ENCODE peak calls at places on chromosomes 5 and 9, in seven cellular contexts. One of them, this sample, is unnamed.

GRCh38 chr5:98742395-98743073 is 30.9 kb upstream of the RGMB start:
- DNase-seq in stimulated activated CD8-positive, alpha-beta memory T cell treated with anti-CD3 and anti-CD28 coated beads, Interleukin-15, amount 100 ng/mL, for 1 hour: no peak
- DNase-seq in pancreas: no peak
- DNase-seq in SK-N-SH: no peak
- DNase-seq in stimulated activated CD4-positive, alpha-beta T cell treated with anti-CD3 and anti-CD28 coated beads, TNF-alpha, amount 100 ng/mL, for 1 hour: no peak
- DNase-seq in NCI-H510A treated with DMSO at 0.1 percent for 48 hours: no peak
- DNase-seq in astrocyte of the spinal cord: no peak
- DNase-seq in this sample: no peak

GRCh38 chr5:36363101-36363500 is 61.4 kb upstream of the RANBP3L start:
- DNase-seq in pancreas: no peak
- DNase-seq in stimulated activated CD4-positive, alpha-beta T cell treated with anti-CD3 and anti-CD28 coated beads, TNF-alpha, amount 100 ng/mL, for 1 hour: no peak
- DNase-seq in NCI-H510A treated with DMSO at 0.1 percent for 48 hours: no peak
- DNase-seq in SK-N-SH: no peak
- DNase-seq in stimulated activated CD8-positive, alpha-beta memory T cell treated with anti-CD3 and anti-CD28 coated beads, Interleukin-15, amount 100 ng/mL, for 1 hour: no peak
- DNase-seq in astrocyte of the spinal cord: peak; percentile 79
- DNase-seq in this sample: no peak

GRCh38 chr5:143214890-143215289 is 188.6 kb downstream of the NR3C1 start:
- DNase-seq in NCI-H510A treated with DMSO at 0.1 percent for 48 hours: no peak
- DNase-seq in pancreas: no peak
- DNase-seq in SK-N-SH: no peak
- DNase-seq in stimulated activated CD4-positive, alpha-beta T cell treated with anti-CD3 and anti-CD28 coated beads, TNF-alpha, amount 100 ng/mL, for 1 hour: no peak
- DNase-seq in astrocyte of the spinal cord: no peak
- DNase-seq in stimulated activated CD8-positive, alpha-beta memory T cell treated with anti-CD3 and anti-CD28 coated beads, Interleukin-15, amount 100 ng/mL, for 1 hour: no peak
- DNase-seq in this sample: no peak

GRCh38 chr5:136984772-136985455 is 514.2 kb downstream of the SPOCK1 start:
- DNase-seq in stimulated activated CD4-positive, alpha-beta T cell treated with anti-CD3 and anti-CD28 coated beads, TNF-alpha, amount 100 ng/mL, for 1 hour: no peak
- DNase-seq in astrocyte of the spinal cord: peak; percentile 1
- DNase-seq in SK-N-SH: no peak
- DNase-seq in pancreas: peak; percentile 5
- DNase-seq in NCI-H510A treated with DMSO at 0.1 percent for 48 hours: no peak
- DNase-seq in stimulated activated CD8-positive, alpha-beta memory T cell treated with anti-CD3 and anti-CD28 coated beads, Interleukin-15, amount 100 ng/mL, for 1 hour: no peak
- DNase-seq in this sample: no peak

GRCh38 chr9:108272350-108272899 is 583.4 kb downstream of the ACTL7B start:
- DNase-seq in SK-N-SH: peak; percentile 40
- DNase-seq in astrocyte of the spinal cord: peak; percentile 65
- DNase-seq in stimulated activated CD4-positive, alpha-beta T cell treated with anti-CD3 and anti-CD28 coated beads, TNF-alpha, amount 100 ng/mL, for 1 hour: no peak
- DNase-seq in pancreas: peak; percentile 49
- DNase-seq in stimulated activated CD8-positive, alpha-beta memory T cell treated with anti-CD3 and anti-CD28 coated beads, Interleukin-15, amount 100 ng/mL, for 1 hour: no peak
- DNase-seq in NCI-H510A treated with DMSO at 0.1 percent for 48 hours: peak; percentile 78
- DNase-seq in this sample: no peak

GRCh38 chr9:16705121-16705604 is 165.3 kb downstream of the BNC2 start:
- DNase-seq in stimulated activated CD4-positive, alpha-beta T cell treated with anti-CD3 and anti-CD28 coated beads, TNF-alpha, amount 100 ng/mL, for 1 hour: no peak
- DNase-seq in NCI-H510A treated with DMSO at 0.1 percent for 48 hours: no peak
- DNase-seq in pancreas: peak; percentile 47
- DNase-seq in stimulated activated CD8-positive, alpha-beta memory T cell treated with anti-CD3 and anti-CD28 coated beads, Interleukin-15, amount 100 ng/mL, for 1 hour: no peak
- DNase-seq in astrocyte of the spinal cord: peak; percentile 99
- DNase-seq in SK-N-SH: peak; percentile 20
- DNase-seq in this sample: no peak

GRCh38 chr9:28264368-28264767 is 691.1 kb upstream of the C9orf72 start:
- DNase-seq in SK-N-SH: no peak
- DNase-seq in stimulated activated CD4-positive, alpha-beta T cell treated with anti-CD3 and anti-CD28 coated beads, TNF-alpha, amount 100 ng/mL, for 1 hour: no peak
- DNase-seq in NCI-H510A treated with DMSO at 0.1 percent for 48 hours: no peak
- DNase-seq in stimulated activated CD8-positive, alpha-beta memory T cell treated with anti-CD3 and anti-CD28 coated beads, Interleukin-15, amount 100 ng/mL, for 1 hour: no peak
- DNase-seq in astrocyte of the spinal cord: peak; percentile 14
- DNase-seq in pancreas: no peak
- DNase-seq in this sample: no peak

GRCh38 chr9:20466328-20467008 is 155.8 kb downstream of the MLLT3 start:
- DNase-seq in SK-N-SH: no peak
- DNase-seq in NCI-H510A treated with DMSO at 0.1 percent for 48 hours: no peak
- DNase-seq in pancreas: no peak
- DNase-seq in astrocyte of the spinal cord: no peak
- DNase-seq in stimulated activated CD4-positive, alpha-beta T cell treated with anti-CD3 and anti-CD28 coated beads, TNF-alpha, amount 100 ng/mL, for 1 hour: no peak
- DNase-seq in stimulated activated CD8-positive, alpha-beta memory T cell treated with anti-CD3 and anti-CD28 coated beads, Interleukin-15, amount 100 ng/mL, for 1 hour: no peak
- DNase-seq in this sample: no peak

GRCh38 chr5:177428574-177429217 is 2.2 kb downstream of the GRK6 start:
- DNase-seq in astrocyte of the spinal cord: no peak
- DNase-seq in NCI-H510A treated with DMSO at 0.1 percent for 48 hours: no peak
- DNase-seq in pancreas: no peak
- DNase-seq in SK-N-SH: no peak
- DNase-seq in stimulated activated CD4-positive, alpha-beta T cell treated with anti-CD3 and anti-CD28 coated beads, TNF-alpha, amount 100 ng/mL, for 1 hour: no peak
- DNase-seq in stimulated activated CD8-positive, alpha-beta memory T cell treated with anti-CD3 and anti-CD28 coated beads, Interleukin-15, amount 100 ng/mL, for 1 hour: no peak
- DNase-seq in this sample: no peak